ENCODE peak calls at places on chromosomes 1 and 21, in seven cellular contexts. L, N, C, Q, S, K and B are unnamed samples.

GRCh38 chr1:160834945-160835565 is 27.6 kb downstream of the CD244 start:
- DNase-seq in L (peak), N (no peak), C (no peak), Q (peak), S (peak), K (peak), B (no peak)

GRCh38 chr1:181160322-181160721 is 71.8 kb downstream of the IER5 start:
- DNase-seq in L (no peak), N (no peak), C (no peak), Q (no peak), S (no peak), K (no peak), B (no peak)

GRCh38 chr1:68230901-68231626 is 1.3 kb downstream of the WLS start:
- DNase-seq in L (no peak), N (peak), C (peak), Q (no peak), S (peak), K (peak), B (peak)

GRCh38 chr1:39386997-39387396 is 104.4 kb upstream of the BMP8A start:
- DNase-seq in L (no peak), N (no peak), C (no peak), Q (no peak), S (no peak), K (no peak), B (no peak)

GRCh38 chr1:15226626-15227286 is 20.3 kb upstream of the FHAD1 start:
- DNase-seq in L (no peak), N (no peak), C (no peak), Q (no peak), S (no peak), K (no peak), B (no peak)

GRCh38 chr1:21926814-21927530 is 10.1 kb downstream of the HSPG2 start:
- DNase-seq in L (no peak), N (no peak), C (no peak), Q (no peak), S (no peak), K (no peak), B (no peak)

GRCh38 chr1:17765444-17766411 is 10.6 kb downstream of the ACTL8 start:
- DNase-seq in L (no peak), N (no peak), C (no peak), Q (no peak), S (no peak), K (peak), B (peak)

GRCh38 chr21:39020751-39021474 is 162.3 kb downstream of the PSMG1 start:
- DNase-seq in L (no peak), N (no peak), C (no peak), Q (peak), S (no peak), K (no peak), B (peak)

GRCh38 chr1:234862944-234863515 is 253.1 kb upstream of the IRF2BP2 start:
- DNase-seq in L (no peak), N (peak), C (peak), Q (no peak), S (no peak), K (peak), B (no peak)

GRCh38 chr1:240652554-240652953 is 40.6 kb upstream of the GREM2 start:
- DNase-seq in L (no peak), N (peak), C (no peak), Q (no peak), S (no peak), K (no peak), B (no peak)

GRCh38 chr1:46342084-46342656 is 1.6 kb downstream of the NSUN4 start:
- DNase-seq in L (no peak), N (no peak), C (no peak), Q (no peak), S (no peak), K (no peak), B (no peak)

GRCh38 chr1:7199077-7199779 is 414.0 kb downstream of the CAMTA1 start:
- DNase-seq in L (no peak), N (no peak), C (no peak), Q (no peak), S (no peak), K (no peak), B (no peak)

GRCh38 chr1:159250817-159251216 is 46.1 kb downstream of the ACKR1 start:
- DNase-seq in L (no peak), N (no peak), C (no peak), Q (peak), S (no peak), K (no peak), B (no peak)

GRCh38 chr1:39788426-39788757 is 273 bp downstream of the BMP8B start:
- DNase-seq in L (no peak), N (no peak), C (no peak), Q (no peak), S (no peak), K (no peak), B (no peak)

GRCh38 chr1:2854611-2855010 is 53.1 kb upstream of the TTC34 start:
- DNase-seq in L (no peak), N (no peak), C (no peak), Q (no peak), S (no peak), K (no peak), B (no peak)

GRCh38 chr1:56287736-56288135 is 291.6 kb downstream of the PLPP3 start:
- DNase-seq in L (no peak), N (no peak), C (no peak), Q (no peak), S (no peak), K (no peak), B (no peak)

GRCh38 chr21:42973309-42973990 is 912 bp upstream of the PKNOX1 start:
- DNase-seq in L (no peak), N (no peak), C (no peak), Q (peak), S (no peak), K (no peak), B (no peak)

GRCh38 chr1:105072850-105073249 is 1323.2 kb downstream of the AMY1C start:
- DNase-seq in L (no peak), N (no peak), C (no peak), Q (no peak), S (no peak), K (no peak), B (no peak)

GRCh38 chr1:240602189-240602588 is 9.8 kb downstream of the GREM2 start:
- DNase-seq in L (no peak), N (no peak), C (no peak), Q (no peak), S (no peak), K (no peak), B (no peak)

GRCh38 chr1:220785166-220786056 is 1.3 kb upstream of the MTARC1 start:
- DNase-seq in L (no peak), N (no peak), C (no peak), Q (no peak), S (no peak), K (no peak), B (no peak)

GRCh38 chr1:216447898-216448568 is 24.8 kb upstream of the USH2A start:
- DNase-seq in L (no peak), N (no peak), C (no peak), Q (no peak), S (no peak), K (no peak), B (no peak)

GRCh38 chr1:92910081-92910480 is 51.2 kb downstream of the DIPK1A start:
- DNase-seq in L (no peak), N (no peak), C (no peak), Q (no peak), S (no peak), K (no peak), B (no peak)

GRCh38 chr1:116439701-116440100 is 66.7 kb downstream of the ATP1A1 start:
- DNase-seq in L (no peak), N (no peak), C (no peak), Q (no peak), S (no peak), K (no peak), B (no peak)

GRCh38 chr1:79079770-79080169 is 73.2 kb upstream of the ADGRL4 start:
- DNase-seq in L (no peak), N (no peak), C (no peak), Q (no peak), S (peak), K (no peak), B (no peak)

DNA sequence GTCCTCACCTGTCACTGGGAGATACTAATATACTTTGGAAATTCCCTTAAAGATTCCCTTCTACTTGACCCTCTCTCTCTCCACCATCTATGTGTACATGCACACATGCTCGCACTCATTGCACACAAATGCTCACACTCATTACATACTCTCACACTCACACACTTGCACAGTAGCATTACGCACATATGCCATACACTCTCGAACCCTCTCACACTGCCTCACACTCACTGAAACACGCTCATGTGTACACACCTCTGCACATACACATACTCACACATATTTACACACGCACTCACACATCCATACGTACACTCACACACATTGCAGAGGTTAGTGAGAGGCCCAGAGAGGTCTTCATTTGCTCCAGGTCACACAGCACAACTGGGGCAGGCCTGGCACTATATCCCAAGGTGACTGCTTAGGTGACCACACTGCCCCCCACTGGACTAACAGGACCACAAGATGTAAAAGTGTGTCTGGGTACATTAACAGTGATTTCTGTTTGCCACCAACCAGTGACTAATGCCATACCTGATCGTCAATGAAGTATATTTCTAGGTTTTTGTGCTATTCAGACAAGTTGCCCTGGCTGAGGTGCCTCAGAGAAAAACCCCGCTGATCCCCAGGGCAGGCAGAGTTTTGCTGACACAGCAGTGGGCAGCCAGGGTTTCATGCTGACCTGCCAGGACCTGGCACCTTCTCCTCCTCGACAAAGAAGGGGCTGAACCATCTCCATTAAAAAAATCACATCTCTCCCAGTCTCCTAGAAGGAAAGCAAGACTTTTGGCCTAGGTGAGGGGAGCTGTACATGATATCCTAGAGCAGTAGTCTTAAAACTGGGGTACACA is 28.5 kb upstream of the CAMK1G start:
- DNase-seq in L (no peak), N (no peak), C (no peak), Q (no peak), S (no peak), K (no peak), B (no peak)
- TF ChIP-seq CTCF in L (no peak), N (no peak), C (no peak), Q (no peak), S (no peak), K (no peak), B (no peak)

DNA sequence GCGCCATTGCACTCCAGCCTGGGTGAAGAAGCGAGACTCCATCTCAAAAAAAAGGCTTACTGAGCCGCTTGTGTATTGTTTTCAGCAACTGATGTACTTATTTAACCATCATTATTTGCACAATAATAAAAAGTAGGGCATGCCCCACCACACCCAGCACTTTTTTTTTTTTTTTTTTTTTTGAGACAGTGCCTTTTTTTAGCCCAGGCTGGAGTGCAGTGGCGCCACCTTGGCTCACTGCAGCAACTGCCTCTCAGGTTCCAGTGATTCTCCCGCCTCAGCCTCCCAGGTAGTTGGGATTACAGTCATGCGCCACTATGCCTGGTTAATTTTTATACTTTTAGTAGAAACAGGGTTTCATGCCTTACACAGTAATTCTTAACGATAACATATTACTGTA is 12.2 kb upstream of the TRNAU1AP start:
- DNase-seq in L (no peak), N (no peak), C (no peak), Q (peak), S (no peak), K (no peak), B (no peak)
- TF ChIP-seq CTCF in L (no peak), N (no peak), C (no peak), Q (no peak), S (no peak), K (no peak), B (no peak)

GRCh38 chr1:43754892-43755291 is 47.6 kb downstream of the ST3GAL3 start:
- DNase-seq in L (no peak), N (no peak), C (no peak), Q (no peak), S (no peak), K (no peak), B (no peak)
- TF ChIP-seq CTCF in L (no peak), N (no peak), C (no peak), Q (no peak), S (no peak), K (no peak), B (no peak)

GRCh38 chr21:27805696-27806095 is 838.8 kb upstream of the ADAMTS5 start:
- DNase-seq in L (no peak), N (no peak), C (no peak), Q (no peak), S (no peak), K (no peak), B (no peak)

GRCh38 chr21:27804515-27804914 is 837.6 kb upstream of the ADAMTS5 start:
- DNase-seq in L (no peak), N (no peak), C (no peak), Q (no peak), S (no peak), K (no peak), B (no peak)

GRCh38 chr21:27803571-27803970 is 836.7 kb upstream of the ADAMTS5 start:
- DNase-seq in L (no peak), N (no peak), C (no peak), Q (no peak), S (no peak), K (no peak), B (no peak)

GRCh38 chr21:27799861-27800260 is 833.0 kb upstream of the ADAMTS5 start:
- DNase-seq in L (no peak), N (no peak), C (no peak), Q (no peak), S (no peak), K (no peak), B (no peak)

DNA sequence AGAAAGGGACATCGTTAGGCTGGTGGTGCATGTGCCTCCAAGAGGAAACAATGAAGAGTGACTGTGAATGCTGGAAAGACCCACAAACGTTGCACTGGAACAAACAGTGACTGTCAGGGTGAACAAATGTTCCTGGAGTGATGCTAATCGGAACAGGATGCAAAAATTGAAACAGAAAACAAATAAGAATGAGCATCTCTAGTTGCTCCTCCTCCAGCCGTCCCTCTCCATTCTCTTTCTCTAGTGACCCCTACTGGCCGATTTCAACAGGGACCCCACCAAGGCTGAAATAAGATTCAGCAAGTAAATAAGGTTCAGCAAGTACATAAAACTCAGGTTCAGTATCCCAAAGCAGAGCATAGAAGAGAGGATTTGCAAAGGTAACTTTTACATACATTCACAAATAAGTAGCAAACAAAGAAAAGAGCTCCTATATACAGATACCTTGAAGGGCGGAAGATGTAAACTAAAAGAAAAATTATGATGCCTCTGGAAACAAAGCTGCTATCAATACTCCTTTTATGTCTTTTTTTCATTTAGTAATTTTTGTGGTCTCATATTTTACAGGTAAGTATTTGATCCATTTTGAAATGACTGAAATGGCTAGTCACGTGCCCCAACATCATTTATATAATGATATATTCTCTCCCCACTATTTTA is 836.1 kb upstream of the ADAMTS5 start:
- DNase-seq in L (peak), N (no peak), C (no peak), Q (peak), S (peak), K (peak), B (no peak)
- TF ChIP-seq CTCF in L (peak), N (peak), C (no peak), Q (peak), S (peak), K (peak), B (no peak)

GRCh38 chr1:153958111-153958960 is at the start of gene CRTC2:
- DNase-seq in L (peak), N (peak), C (peak), Q (peak), S (peak), K (peak), B (peak)
- TF ChIP-seq CTCF in L (no peak), N (no peak), C (no peak), Q (peak), S (no peak), K (no peak), B (no peak)